ENCODE peak calls at places on chromosomes 4 and X, in four cellular contexts. R is brain microvascular endothelial cell, F is tibial artery, Z is GM06990. H is an unnamed sample.

GRCh38 chr4:174592985-174593335 is 70.7 kb upstream of the HPGD start:
- DNase-seq in R (peak), F (no peak), Z (no peak), H (no peak)

GRCh38 chrX:153620576-153620975 is 21.6 kb upstream of the CCNQ start:
- DNase-seq in R (no peak), F (no peak), Z (no peak), H (no peak)

GRCh38 chr4:112279025-112279881 is 6.5 kb downstream of the TIFA start:
- DNase-seq in R (no peak), F (no peak), Z (peak), H (no peak)

GRCh38 chr4:88391703-88392102 is 13.1 kb downstream of the HERC6 start:
- DNase-seq in R (no peak), F (no peak), Z (no peak), H (no peak)

GRCh38 chrX:24282381-24283121 is 31.3 kb downstream of the SUPT20HL2 start:
- DNase-seq in R (no peak), F (no peak), Z (no peak), H (peak)

GRCh38 chr4:83889802-83890201 is 353.9 kb downstream of the GPAT3 start:
- DNase-seq in R (peak), F (no peak), Z (no peak), H (peak)

GRCh38 chrX:71935542-71935941 is 24.9 kb downstream of the NHSL2 start:
- DNase-seq in R (no peak), F (peak), Z (no peak), H (no peak)

GRCh38 chrX:42220083-42220482 is 296.7 kb upstream of the CASK start:
- DNase-seq in R (no peak), F (no peak), Z (no peak), H (no peak)

GRCh38 chr4:61277785-61278184 is 77.7 kb downstream of the ADGRL3 start:
- DNase-seq in R (peak), F (no peak), Z (no peak), H (no peak)

GRCh38 chr4:109945056-109945455 is 32.4 kb downstream of the EGF start:
- DNase-seq in R (no peak), F (no peak), Z (no peak), H (no peak)

GRCh38 chr4:37905526-37906169 is 14.8 kb downstream of the TBC1D1 start:
- DNase-seq in R (no peak), F (no peak), Z (no peak), H (no peak)

GRCh38 chrX:124518888-124519287 is 172.5 kb downstream of the SH2D1A start:
- DNase-seq in R (peak), F (no peak), Z (no peak), H (peak)

GRCh38 chr4:26806331-26806730 is 54.3 kb upstream of the STIM2 start:
- DNase-seq in R (no peak), F (no peak), Z (no peak), H (no peak)

GRCh38 chr4:20831746-20832145 is 131.5 kb downstream of the PACRGL start:
- DNase-seq in R (peak), F (no peak), Z (no peak), H (no peak)

GRCh38 chr4:13097971-13098370 is 386.2 kb downstream of the RAB28 start:
- DNase-seq in R (no peak), F (no peak), Z (no peak), H (no peak)

GRCh38 chr4:11338990-11339782 is 89.5 kb downstream of the HS3ST1 start:
- DNase-seq in R (no peak), F (no peak), Z (peak), H (no peak)

GRCh38 chr4:110636677-110637407 is 14.0 kb upstream of the PITX2 start:
- DNase-seq in R (no peak), F (no peak), Z (no peak), H (peak)

GRCh38 chr4:89049853-89050252 is 7.1 kb downstream of the FAM13A start:
- DNase-seq in R (no peak), F (no peak), Z (no peak), H (no peak)

GRCh38 chr4:165631208-165631894 is 241.7 kb upstream of the TLL1 start:
- DNase-seq in R (no peak), F (no peak), Z (no peak), H (no peak)

DNA sequence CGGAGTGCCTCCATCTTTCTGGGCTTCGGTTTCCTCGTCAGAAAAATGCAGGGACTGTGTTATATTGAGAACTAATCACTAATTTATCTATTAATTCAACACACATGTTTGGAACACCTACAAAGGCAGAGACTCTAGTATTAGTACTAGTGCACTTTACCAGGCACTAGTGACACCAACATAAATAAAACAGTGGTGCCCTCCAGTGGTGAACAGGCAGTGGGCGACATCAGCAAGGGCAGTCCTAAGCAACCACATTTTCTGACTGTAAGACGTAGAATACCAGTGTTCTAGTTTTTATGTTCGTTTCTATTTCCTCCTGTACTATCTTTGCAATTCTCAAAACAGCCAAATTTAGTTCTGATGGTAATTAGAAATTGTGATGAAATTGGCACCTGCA is 69.1 kb upstream of the UCP1 start:
- DNase-seq in R (no peak), F (no peak), Z (no peak), H (peak)
- TF ChIP-seq CTCF in R (peak), F (no peak), Z (peak), H (peak)

DNA sequence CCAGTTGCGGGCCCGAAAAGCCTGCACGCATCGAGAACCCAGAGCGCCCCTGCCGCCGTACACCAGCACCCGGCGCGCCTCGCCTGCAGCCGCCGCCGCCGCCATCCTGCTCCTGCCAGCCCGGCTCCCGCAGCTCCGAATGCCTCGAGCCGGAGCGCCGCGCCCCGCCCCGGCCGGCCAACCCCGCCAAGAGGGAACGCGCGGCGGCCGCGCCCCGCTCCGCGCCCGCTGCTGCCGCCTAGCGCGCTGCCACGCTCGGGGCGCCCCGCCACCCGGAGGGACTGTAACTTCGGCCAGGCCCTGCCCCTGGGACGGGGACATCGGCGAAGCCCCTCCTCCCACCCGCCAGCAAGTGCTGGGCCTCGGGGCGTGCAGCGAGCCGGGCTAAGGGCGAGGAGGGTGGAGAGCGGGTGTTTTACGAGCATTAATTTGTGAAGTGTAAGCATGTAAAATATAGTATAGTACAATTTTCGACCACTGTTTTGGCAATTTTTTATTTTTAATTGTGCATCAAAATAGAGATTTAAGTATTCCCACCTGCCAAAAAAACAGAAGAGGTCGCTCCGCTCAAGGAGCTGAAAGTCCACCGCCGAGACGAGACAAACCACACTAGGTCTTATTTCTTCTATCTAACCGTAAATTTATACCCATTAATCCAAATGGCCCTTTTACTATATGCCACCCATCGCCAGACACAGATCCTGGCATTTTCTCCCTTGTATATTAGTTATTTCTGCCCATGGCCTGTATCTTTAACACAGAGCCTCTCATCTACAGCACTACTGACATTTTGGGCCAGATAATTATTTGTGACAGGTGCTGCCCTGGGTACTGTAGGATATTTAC is at the start of gene QDPR:
- DNase-seq in R (peak), F (peak), Z (peak), H (peak)
- TF ChIP-seq CTCF in R (peak), F (peak), Z (peak), H (peak)

DNA sequence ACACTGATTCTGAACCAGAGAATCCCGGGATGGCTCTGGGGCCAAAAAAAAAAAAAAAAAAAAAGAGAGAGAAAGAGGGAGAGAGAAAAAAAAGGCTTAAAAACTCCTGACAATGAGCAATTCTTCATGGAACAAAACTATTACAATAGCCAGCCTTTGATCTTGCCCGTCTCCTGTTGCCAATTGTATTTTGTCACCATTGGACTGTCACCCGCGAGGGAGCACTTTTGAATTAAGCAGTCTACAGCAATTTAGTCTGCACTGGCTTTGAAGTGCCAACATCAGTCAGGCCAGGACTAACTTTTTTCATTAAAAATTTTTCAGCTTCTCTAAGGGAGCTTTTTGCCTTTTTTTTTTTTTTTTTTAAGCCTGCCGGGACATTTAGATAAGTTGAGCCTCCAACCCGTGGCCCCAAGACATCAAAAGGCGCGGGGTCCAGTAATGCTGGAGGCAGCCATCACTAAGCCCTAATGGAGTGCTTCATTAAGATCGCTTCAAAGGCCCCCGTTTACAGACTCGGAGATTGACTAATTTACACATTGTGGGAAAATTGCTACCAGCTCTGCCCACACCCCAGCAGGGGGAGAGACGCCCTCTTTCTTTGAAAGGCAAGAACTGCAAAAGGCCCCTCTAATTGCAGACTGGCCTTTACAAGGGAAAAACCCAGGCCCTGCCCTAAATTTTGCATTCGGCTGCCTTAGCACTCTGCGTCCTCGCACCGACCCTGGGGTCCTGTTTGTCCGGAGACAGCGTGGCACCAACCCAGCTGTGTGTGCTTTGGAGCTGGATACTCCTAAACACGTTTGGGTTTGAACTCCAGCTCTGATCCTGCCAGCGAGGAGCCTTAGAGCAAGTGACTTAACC is 98.1 kb upstream of the MSX1 start:
- DNase-seq in R (no peak), F (no peak), Z (peak), H (no peak)
- TF ChIP-seq CTCF in R (peak), F (no peak), Z (peak), H (peak)

DNA sequence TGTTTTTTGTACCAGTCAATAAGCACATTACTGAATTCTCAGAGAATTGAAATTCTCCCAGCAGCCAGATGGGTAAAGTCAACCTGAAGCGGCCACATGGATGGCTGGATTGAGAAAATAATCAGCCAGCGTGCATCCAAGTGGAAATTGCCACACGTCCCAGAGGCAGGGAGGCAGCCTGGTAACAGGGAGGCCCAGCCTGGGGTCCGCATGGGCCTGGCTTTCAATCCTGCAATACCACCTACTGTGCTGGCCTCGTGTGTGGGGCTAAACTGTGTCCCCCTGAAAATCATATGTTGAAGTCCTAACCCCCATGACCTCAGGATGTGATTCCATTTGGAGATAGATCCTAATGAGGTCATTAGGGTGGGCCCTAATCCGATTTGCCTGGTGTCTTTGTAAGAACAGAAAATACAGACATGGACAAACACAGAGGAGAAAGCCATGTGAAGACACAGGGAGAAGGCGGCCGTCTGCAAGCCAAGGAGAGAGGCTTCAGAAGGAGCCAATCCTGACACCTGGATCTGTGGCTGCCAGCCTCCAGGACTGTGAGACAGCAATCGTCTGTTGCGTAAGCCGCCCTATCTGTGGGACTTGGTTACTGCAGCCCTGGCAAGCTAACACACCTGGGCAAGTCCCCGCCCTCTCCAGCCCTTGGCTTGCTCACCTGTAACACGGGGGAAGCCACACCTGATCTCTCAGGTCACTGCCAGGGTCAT is 90.3 kb downstream of the JAKMIP1 start:
- DNase-seq in R (no peak), F (no peak), Z (no peak), H (no peak)
- TF ChIP-seq CTCF in R (peak), F (no peak), Z (peak), H (no peak)